ENCODE peak calls at places on chromosomes 13 and 19, in five cellular contexts. One of them, this sample, is unnamed.

GRCh38 chr13:26236306-26236705 is 14.2 kb upstream of the RNF6 start:
- DNase-seq in brain microvascular endothelial cell: no peak
- DNase-seq in neuronal stem cell: no peak
- DNase-seq in tibial artery: no peak
- DNase-seq in breast epithelium: no peak
- DNase-seq in this sample: no peak

GRCh38 chr19:49896863-49897621 is at the start of gene IL4I1:
- DNase-seq in brain microvascular endothelial cell: no peak
- DNase-seq in neuronal stem cell: no peak
- DNase-seq in tibial artery: peak; percentile 58
- DNase-seq in breast epithelium: no peak
- DNase-seq in this sample: no peak

GRCh38 chr19:50204081-50204428 is 633 bp downstream of the MYH14 start:
- DNase-seq in brain microvascular endothelial cell: no peak
- DNase-seq in neuronal stem cell: no peak
- DNase-seq in tibial artery: no peak
- DNase-seq in breast epithelium: no peak
- DNase-seq in this sample: no peak

GRCh38 chr19:18526316-18526715 is 4.4 kb upstream of the ELL start:
- DNase-seq in brain microvascular endothelial cell: no peak
- DNase-seq in neuronal stem cell: no peak
- DNase-seq in tibial artery: no peak
- DNase-seq in breast epithelium: no peak
- DNase-seq in this sample: no peak

GRCh38 chr13:27954406-27954851 is 14.7 kb downstream of the CDX2 start:
- DNase-seq in brain microvascular endothelial cell: no peak
- DNase-seq in neuronal stem cell: no peak
- DNase-seq in tibial artery: no peak
- DNase-seq in breast epithelium: no peak
- DNase-seq in this sample: peak; percentile 69

GRCh38 chr19:38700933-38701454 is 43.3 kb downstream of the CAPN12 start:
- DNase-seq in brain microvascular endothelial cell: no peak
- DNase-seq in neuronal stem cell: no peak
- DNase-seq in tibial artery: no peak
- DNase-seq in breast epithelium: no peak
- DNase-seq in this sample: no peak

GRCh38 chr13:79525458-79525857 is 44.5 kb downstream of the NDFIP2 start:
- DNase-seq in brain microvascular endothelial cell: peak; percentile 25
- DNase-seq in neuronal stem cell: no peak
- DNase-seq in tibial artery: no peak
- DNase-seq in breast epithelium: no peak
- DNase-seq in this sample: no peak

GRCh38 chr13:99307648-99308339 is 595 bp upstream of the GPR183 start:
- DNase-seq in brain microvascular endothelial cell: peak; percentile 88
- DNase-seq in neuronal stem cell: no peak
- DNase-seq in tibial artery: peak; percentile 40
- DNase-seq in breast epithelium: no peak
- DNase-seq in this sample: no peak

GRCh38 chr19:38989066-38989605 is 13.6 kb upstream of the FBXO17 start:
- DNase-seq in brain microvascular endothelial cell: no peak
- DNase-seq in neuronal stem cell: peak; percentile 58
- DNase-seq in tibial artery: no peak
- DNase-seq in breast epithelium: no peak
- DNase-seq in this sample: peak; percentile 42

GRCh38 chr13:52092087-52092486 is 36.8 kb downstream of the NEK5 start:
- DNase-seq in brain microvascular endothelial cell: no peak
- DNase-seq in neuronal stem cell: no peak
- DNase-seq in tibial artery: no peak
- DNase-seq in breast epithelium: no peak
- DNase-seq in this sample: no peak

GRCh38 chr19:49390978-49391304 is 2.9 kb downstream of the KASH5 start:
- DNase-seq in brain microvascular endothelial cell: no peak
- DNase-seq in neuronal stem cell: no peak
- DNase-seq in tibial artery: no peak
- DNase-seq in breast epithelium: no peak
- DNase-seq in this sample: peak; percentile 53

GRCh38 chr13:113939129-113939904 is 34.6 kb downstream of the C13orf46 start:
- DNase-seq in brain microvascular endothelial cell: no peak
- DNase-seq in neuronal stem cell: no peak
- DNase-seq in tibial artery: no peak
- DNase-seq in breast epithelium: no peak
- DNase-seq in this sample: no peak

GRCh38 chr19:10421240-10421948 is 1.1 kb downstream of the PDE4A start:
- DNase-seq in brain microvascular endothelial cell: no peak
- DNase-seq in neuronal stem cell: no peak
- DNase-seq in tibial artery: no peak
- DNase-seq in breast epithelium: no peak
- DNase-seq in this sample: no peak

GRCh38 chr13:105466376-105466775 is 1069.1 kb downstream of the EFNB2 start:
- DNase-seq in brain microvascular endothelial cell: no peak
- DNase-seq in neuronal stem cell: peak; percentile 11
- DNase-seq in tibial artery: no peak
- DNase-seq in breast epithelium: no peak
- DNase-seq in this sample: peak; percentile 59

GRCh38 chr13:19864018-19864338 is 529 bp upstream of the ZMYM5 start:
- DNase-seq in brain microvascular endothelial cell: peak; percentile 56
- DNase-seq in neuronal stem cell: peak; percentile 72
- DNase-seq in tibial artery: peak; percentile 56
- DNase-seq in breast epithelium: peak; percentile 62
- DNase-seq in this sample: peak; percentile 60

GRCh38 chr19:53112286-53112685 is 9.1 kb upstream of the ZNF160 start:
- DNase-seq in brain microvascular endothelial cell: peak; percentile 42
- DNase-seq in neuronal stem cell: no peak
- DNase-seq in tibial artery: no peak
- DNase-seq in breast epithelium: no peak
- DNase-seq in this sample: no peak

DNA sequence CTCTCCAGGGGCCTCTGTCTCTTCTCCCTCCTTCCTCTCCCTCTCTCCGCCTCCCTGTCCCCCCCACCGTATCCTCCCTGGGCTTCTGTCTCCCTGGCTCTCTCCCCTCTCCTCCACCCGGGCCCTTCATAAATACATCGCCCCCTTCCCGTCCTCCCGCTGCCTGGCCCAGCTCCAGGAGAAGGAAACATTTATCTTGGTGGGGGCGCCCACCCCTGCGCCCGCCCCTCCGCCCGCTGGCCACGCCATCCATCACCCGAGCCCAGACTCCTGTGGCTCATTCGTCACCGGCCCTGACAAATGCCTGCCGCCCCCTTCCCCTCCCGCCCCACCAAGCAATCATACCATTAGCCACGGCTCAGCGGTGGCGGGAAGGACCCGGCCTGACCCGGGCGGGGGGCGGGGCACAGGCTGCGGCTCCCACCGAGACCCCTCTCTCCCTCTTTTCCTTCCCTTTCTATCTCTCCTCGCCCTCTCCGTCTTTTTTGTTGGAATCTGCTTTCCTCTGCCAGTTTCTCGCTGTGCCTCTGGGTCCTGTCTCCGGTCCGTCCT is 2.6 kb upstream of the MEIS3 start:
- DNase-seq in brain microvascular endothelial cell: no peak
- DNase-seq in neuronal stem cell: no peak
- DNase-seq in tibial artery: no peak
- DNase-seq in breast epithelium: no peak
- DNase-seq in this sample: peak; percentile 80
- H3K27me3 ChIP-seq in brain microvascular endothelial cell: peaks cover 70% of the 10 kb centered on the region
- H3K27me3 ChIP-seq in neuronal stem cell: no peaks in the 10 kb centered on the region
- H3K27me3 ChIP-seq in tibial artery: peaks cover 94% of the 10 kb centered on the region
- H3K27me3 ChIP-seq in breast epithelium: peaks cover 6% of the 10 kb centered on the region
- H3K27me3 ChIP-seq in this sample: no peaks in the 10 kb centered on the region

DNA sequence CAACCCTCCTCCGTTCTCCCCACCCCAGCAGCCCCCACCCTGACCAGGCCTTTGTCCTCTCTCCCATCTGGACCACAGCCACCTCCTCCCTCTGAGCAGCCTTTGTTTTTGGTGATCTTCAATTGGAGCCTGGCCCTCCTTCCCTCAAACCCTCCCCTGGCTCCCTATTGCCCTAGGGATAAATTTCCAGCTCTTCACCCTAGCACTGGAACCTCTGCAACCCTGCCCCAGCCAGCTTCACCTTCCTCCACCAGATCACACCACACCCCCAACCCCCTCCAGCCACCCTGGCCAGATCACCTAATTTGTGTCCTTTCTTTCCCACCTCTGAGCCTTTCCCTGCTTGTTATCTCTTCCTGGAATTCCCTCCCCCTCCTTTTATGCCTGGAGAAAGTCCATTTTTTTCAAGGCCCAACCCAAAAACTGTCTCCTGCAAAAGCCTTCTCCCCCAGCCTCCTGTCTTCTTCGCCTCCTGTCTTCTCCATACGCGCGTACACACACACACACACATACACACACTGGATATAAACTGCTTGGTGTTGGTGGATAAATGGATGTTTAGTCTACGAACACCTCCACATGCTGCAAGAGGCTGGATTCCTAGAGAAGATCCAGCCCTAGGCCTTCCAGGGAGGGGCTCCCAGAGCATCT is 5.2 kb upstream of the TLE2 start:
- DNase-seq in brain microvascular endothelial cell: no peak
- DNase-seq in neuronal stem cell: no peak
- DNase-seq in tibial artery: no peak
- DNase-seq in breast epithelium: no peak
- DNase-seq in this sample: no peak
- H3K27me3 ChIP-seq in brain microvascular endothelial cell: peaks cover 28% of the 10 kb centered on the region
- H3K27me3 ChIP-seq in neuronal stem cell: peaks cover 62% of the 10 kb centered on the region
- H3K27me3 ChIP-seq in tibial artery: peaks cover 50% of the 10 kb centered on the region
- H3K27me3 ChIP-seq in breast epithelium: no peaks in the 10 kb centered on the region
- H3K27me3 ChIP-seq in this sample: no peaks in the 10 kb centered on the region

GRCh38 chr13:112105244-112105681 is 38.3 kb downstream of the SOX1 start:
- DNase-seq in brain microvascular endothelial cell: no peak
- DNase-seq in neuronal stem cell: peak; percentile 47
- DNase-seq in tibial artery: no peak
- DNase-seq in breast epithelium: no peak
- DNase-seq in this sample: no peak

GRCh38 chr13:112104873-112105234 is 37.9 kb downstream of the SOX1 start:
- DNase-seq in brain microvascular endothelial cell: no peak
- DNase-seq in neuronal stem cell: no peak
- DNase-seq in tibial artery: no peak
- DNase-seq in breast epithelium: no peak
- DNase-seq in this sample: no peak

GRCh38 chr13:112105884-112106283 is 38.9 kb downstream of the SOX1 start:
- DNase-seq in brain microvascular endothelial cell: no peak
- DNase-seq in neuronal stem cell: peak; percentile 63
- DNase-seq in tibial artery: no peak
- DNase-seq in breast epithelium: no peak
- DNase-seq in this sample: no peak

GRCh38 chr13:112107289-112107688 is 40.3 kb downstream of the SOX1 start:
- DNase-seq in brain microvascular endothelial cell: no peak
- DNase-seq in neuronal stem cell: no peak
- DNase-seq in tibial artery: no peak
- DNase-seq in breast epithelium: no peak
- DNase-seq in this sample: no peak

GRCh38 chr13:112106467-112107141 is 39.7 kb downstream of the SOX1 start:
- DNase-seq in brain microvascular endothelial cell: no peak
- DNase-seq in neuronal stem cell: peak; percentile 59
- DNase-seq in tibial artery: no peak
- DNase-seq in breast epithelium: no peak
- DNase-seq in this sample: no peak
- H3K27me3 ChIP-seq in brain microvascular endothelial cell: peaks cover 24% of the 10 kb centered on the region
- H3K27me3 ChIP-seq in neuronal stem cell: no peaks in the 10 kb centered on the region
- H3K27me3 ChIP-seq in tibial artery: peaks cover 68% of the 10 kb centered on the region
- H3K27me3 ChIP-seq in breast epithelium: peaks cover 10% of the 10 kb centered on the region
- H3K27me3 ChIP-seq in this sample: peaks cover 98% of the 10 kb centered on the region

GRCh38 chr19:17027428-17027816 is 812 bp upstream of the CPAMD8 start:
- DNase-seq in brain microvascular endothelial cell: no peak
- DNase-seq in neuronal stem cell: no peak
- DNase-seq in tibial artery: no peak
- DNase-seq in breast epithelium: no peak
- DNase-seq in this sample: no peak
- H3K27me3 ChIP-seq in brain microvascular endothelial cell: peaks cover 34% of the 10 kb centered on the region
- H3K27me3 ChIP-seq in neuronal stem cell: peaks cover 8% of the 10 kb centered on the region
- H3K27me3 ChIP-seq in tibial artery: peaks cover 60% of the 10 kb centered on the region
- H3K27me3 ChIP-seq in breast epithelium: no peaks in the 10 kb centered on the region
- H3K27me3 ChIP-seq in this sample: no peaks in the 10 kb centered on the region

GRCh38 chr19:11674067-11674492 is 64.7 kb downstream of the ZNF823 start:
- DNase-seq in brain microvascular endothelial cell: no peak
- DNase-seq in neuronal stem cell: no peak
- DNase-seq in tibial artery: no peak
- DNase-seq in breast epithelium: no peak
- DNase-seq in this sample: no peak

GRCh38 chr19:11675569-11675968 is 63.2 kb downstream of the ZNF823 start:
- DNase-seq in brain microvascular endothelial cell: no peak
- DNase-seq in neuronal stem cell: no peak
- DNase-seq in tibial artery: no peak
- DNase-seq in breast epithelium: no peak
- DNase-seq in this sample: no peak

GRCh38 chr19:11680689-11681302 is 58.0 kb downstream of the ZNF823 start:
- DNase-seq in brain microvascular endothelial cell: no peak
- DNase-seq in neuronal stem cell: no peak
- DNase-seq in tibial artery: no peak
- DNase-seq in breast epithelium: no peak
- DNase-seq in this sample: no peak

GRCh38 chr19:11673608-11674041 is 65.1 kb downstream of the ZNF823 start:
- DNase-seq in brain microvascular endothelial cell: peak; percentile 58
- DNase-seq in neuronal stem cell: peak; percentile 53
- DNase-seq in tibial artery: peak; percentile 67
- DNase-seq in breast epithelium: peak; percentile 78
- DNase-seq in this sample: peak; percentile 69

GRCh38 chr19:11678504-11678903 is 60.2 kb downstream of the ZNF823 start:
- DNase-seq in brain microvascular endothelial cell: no peak
- DNase-seq in neuronal stem cell: no peak
- DNase-seq in tibial artery: no peak
- DNase-seq in breast epithelium: no peak
- DNase-seq in this sample: no peak
- H3K27me3 ChIP-seq in brain microvascular endothelial cell: no peaks in the 10 kb centered on the region
- H3K27me3 ChIP-seq in neuronal stem cell: no peaks in the 10 kb centered on the region
- H3K27me3 ChIP-seq in tibial artery: peaks cover 9% of the 10 kb centered on the region
- H3K27me3 ChIP-seq in breast epithelium: no peaks in the 10 kb centered on the region
- H3K27me3 ChIP-seq in this sample: no peaks in the 10 kb centered on the region

This sample was measured in WERI-Rb-1.